ENCODE peak calls at places on chromosomes 4 and X, in five cellular contexts. One of them, this sample, is unnamed.

GRCh38 chr4:87030606-87031441 is 96.0 kb downstream of the AFF1 start:
- DNase-seq in progenitor cell of endocrine pancreas: no peak
- DNase-seq in dorsolateral prefrontal cortex: no peak
- DNase-seq in stimulated activated CD4-positive, alpha-beta T cell treated with anti-CD3 and anti-CD28 coated beads, Interleukin-15, amount 100 ng/mL, for 24 hours: no peak
- DNase-seq in activated gamma-delta T cell treated with Interleukin-2 at 50 U/mL for 16 hours: no peak
- DNase-seq in this sample: no peak

GRCh38 chr4:121794505-121795192 is 6.5 kb upstream of the EXOSC9 start:
- DNase-seq in progenitor cell of endocrine pancreas: no peak
- DNase-seq in activated gamma-delta T cell treated with Interleukin-2 at 50 U/mL for 16 hours: no peak
- DNase-seq in dorsolateral prefrontal cortex: no peak
- DNase-seq in stimulated activated CD4-positive, alpha-beta T cell treated with anti-CD3 and anti-CD28 coated beads, Interleukin-15, amount 100 ng/mL, for 24 hours: no peak
- DNase-seq in this sample: no peak

GRCh38 chr4:184806246-184806550 is 19.6 kb downstream of the ACSL1 start:
- DNase-seq in progenitor cell of endocrine pancreas: no peak
- DNase-seq in activated gamma-delta T cell treated with Interleukin-2 at 50 U/mL for 16 hours: no peak
- DNase-seq in stimulated activated CD4-positive, alpha-beta T cell treated with anti-CD3 and anti-CD28 coated beads, Interleukin-15, amount 100 ng/mL, for 24 hours: no peak
- DNase-seq in dorsolateral prefrontal cortex: no peak
- DNase-seq in this sample: no peak

GRCh38 chrX:66030505-66031317 is 9.2 kb downstream of the VSIG4 start:
- DNase-seq in progenitor cell of endocrine pancreas: no peak
- DNase-seq in activated gamma-delta T cell treated with Interleukin-2 at 50 U/mL for 16 hours: no peak
- DNase-seq in stimulated activated CD4-positive, alpha-beta T cell treated with anti-CD3 and anti-CD28 coated beads, Interleukin-15, amount 100 ng/mL, for 24 hours: peak
- DNase-seq in dorsolateral prefrontal cortex: no peak
- DNase-seq in this sample: no peak

GRCh38 chrX:1657367-1658082 is 42.7 kb downstream of the ASMT start:
- DNase-seq in activated gamma-delta T cell treated with Interleukin-2 at 50 U/mL for 16 hours: peak
- DNase-seq in progenitor cell of endocrine pancreas: no peak
- DNase-seq in stimulated activated CD4-positive, alpha-beta T cell treated with anti-CD3 and anti-CD28 coated beads, Interleukin-15, amount 100 ng/mL, for 24 hours: peak
- DNase-seq in dorsolateral prefrontal cortex: no peak
- DNase-seq in this sample: peak

GRCh38 chrX:87045352-87045751 is 472.2 kb upstream of the KLHL4 start:
- DNase-seq in stimulated activated CD4-positive, alpha-beta T cell treated with anti-CD3 and anti-CD28 coated beads, Interleukin-15, amount 100 ng/mL, for 24 hours: no peak
- DNase-seq in progenitor cell of endocrine pancreas: no peak
- DNase-seq in dorsolateral prefrontal cortex: no peak
- DNase-seq in activated gamma-delta T cell treated with Interleukin-2 at 50 U/mL for 16 hours: no peak
- DNase-seq in this sample: no peak

GRCh38 chr4:185018834-185019450 is 652 bp downstream of the HELT start:
- DNase-seq in activated gamma-delta T cell treated with Interleukin-2 at 50 U/mL for 16 hours: no peak
- DNase-seq in progenitor cell of endocrine pancreas: no peak
- DNase-seq in dorsolateral prefrontal cortex: no peak
- DNase-seq in stimulated activated CD4-positive, alpha-beta T cell treated with anti-CD3 and anti-CD28 coated beads, Interleukin-15, amount 100 ng/mL, for 24 hours: no peak
- DNase-seq in this sample: no peak

GRCh38 chr4:84737656-84738055 is 154.7 kb downstream of the CDS1 start:
- DNase-seq in stimulated activated CD4-positive, alpha-beta T cell treated with anti-CD3 and anti-CD28 coated beads, Interleukin-15, amount 100 ng/mL, for 24 hours: no peak
- DNase-seq in dorsolateral prefrontal cortex: no peak
- DNase-seq in activated gamma-delta T cell treated with Interleukin-2 at 50 U/mL for 16 hours: no peak
- DNase-seq in progenitor cell of endocrine pancreas: no peak
- DNase-seq in this sample: no peak

GRCh38 chr4:8000721-8001491 is 61.2 kb upstream of the AFAP1 start:
- DNase-seq in activated gamma-delta T cell treated with Interleukin-2 at 50 U/mL for 16 hours: no peak
- DNase-seq in stimulated activated CD4-positive, alpha-beta T cell treated with anti-CD3 and anti-CD28 coated beads, Interleukin-15, amount 100 ng/mL, for 24 hours: no peak
- DNase-seq in dorsolateral prefrontal cortex: no peak
- DNase-seq in progenitor cell of endocrine pancreas: no peak
- DNase-seq in this sample: no peak

GRCh38 chrX:76657499-76657898 is 230.0 kb downstream of the MAGEE1 start:
- DNase-seq in activated gamma-delta T cell treated with Interleukin-2 at 50 U/mL for 16 hours: no peak
- DNase-seq in dorsolateral prefrontal cortex: no peak
- DNase-seq in stimulated activated CD4-positive, alpha-beta T cell treated with anti-CD3 and anti-CD28 coated beads, Interleukin-15, amount 100 ng/mL, for 24 hours: no peak
- DNase-seq in progenitor cell of endocrine pancreas: no peak
- DNase-seq in this sample: no peak

GRCh38 chr4:48235050-48235449 is 34.6 kb downstream of the TEC start:
- DNase-seq in activated gamma-delta T cell treated with Interleukin-2 at 50 U/mL for 16 hours: no peak
- DNase-seq in stimulated activated CD4-positive, alpha-beta T cell treated with anti-CD3 and anti-CD28 coated beads, Interleukin-15, amount 100 ng/mL, for 24 hours: no peak
- DNase-seq in progenitor cell of endocrine pancreas: no peak
- DNase-seq in dorsolateral prefrontal cortex: no peak
- DNase-seq in this sample: no peak

GRCh38 chr4:80137631-80138030 is 59.7 kb upstream of the PRDM8 start:
- DNase-seq in stimulated activated CD4-positive, alpha-beta T cell treated with anti-CD3 and anti-CD28 coated beads, Interleukin-15, amount 100 ng/mL, for 24 hours: no peak
- DNase-seq in dorsolateral prefrontal cortex: no peak
- DNase-seq in activated gamma-delta T cell treated with Interleukin-2 at 50 U/mL for 16 hours: no peak
- DNase-seq in progenitor cell of endocrine pancreas: no peak
- DNase-seq in this sample: no peak